ENCODE peak calls at places on chromosome 18, in six cellular contexts. One of them, this sample, is unnamed.

GRCh38 chr18:73691118-73691517 is 456.5 kb downstream of the FBXO15 start:
- DNase-seq in heart left ventricle: peak
- DNase-seq in fibroblast of pulmonary artery: peak
- DNase-seq in SK-N-SH: no peak
- DNase-seq in GM13977: no peak
- DNase-seq in cardiac fibroblast: peak
- DNase-seq in this sample: no peak

GRCh38 chr18:13246121-13246520 is 27.6 kb downstream of the LDLRAD4 start:
- DNase-seq in GM13977: no peak
- DNase-seq in SK-N-SH: no peak
- DNase-seq in heart left ventricle: no peak
- DNase-seq in cardiac fibroblast: no peak
- DNase-seq in fibroblast of pulmonary artery: no peak
- DNase-seq in this sample: no peak

GRCh38 chr18:70385474-70385873 is 96.6 kb downstream of the SOCS6 start:
- DNase-seq in SK-N-SH: no peak
- DNase-seq in fibroblast of pulmonary artery: no peak
- DNase-seq in cardiac fibroblast: no peak
- DNase-seq in GM13977: no peak
- DNase-seq in heart left ventricle: no peak
- DNase-seq in this sample: no peak

GRCh38 chr18:45589559-45590041 is 25.7 kb upstream of the SLC14A2 start:
- DNase-seq in GM13977: no peak
- DNase-seq in SK-N-SH: peak
- DNase-seq in cardiac fibroblast: peak
- DNase-seq in heart left ventricle: peak
- DNase-seq in fibroblast of pulmonary artery: peak
- DNase-seq in this sample: no peak

GRCh38 chr18:55732227-55733106 is 144.5 kb upstream of the TCF4 start:
- DNase-seq in heart left ventricle: no peak
- DNase-seq in fibroblast of pulmonary artery: peak
- DNase-seq in cardiac fibroblast: peak
- DNase-seq in SK-N-SH: no peak
- DNase-seq in GM13977: no peak
- DNase-seq in this sample: no peak

GRCh38 chr18:65768379-65768778 is 17.6 kb downstream of the CDH7 start:
- DNase-seq in GM13977: no peak
- DNase-seq in cardiac fibroblast: no peak
- DNase-seq in SK-N-SH: no peak
- DNase-seq in heart left ventricle: no peak
- DNase-seq in fibroblast of pulmonary artery: no peak
- DNase-seq in this sample: no peak

GRCh38 chr18:31246460-31246859 is 71.5 kb upstream of the DSG1 start:
- DNase-seq in cardiac fibroblast: no peak
- DNase-seq in SK-N-SH: no peak
- DNase-seq in GM13977: no peak
- DNase-seq in heart left ventricle: no peak
- DNase-seq in fibroblast of pulmonary artery: no peak
- DNase-seq in this sample: no peak

GRCh38 chr18:51108330-51108729 is 78.3 kb downstream of the SMAD4 start:
- DNase-seq in cardiac fibroblast: no peak
- DNase-seq in heart left ventricle: no peak
- DNase-seq in SK-N-SH: no peak
- DNase-seq in GM13977: no peak
- DNase-seq in fibroblast of pulmonary artery: no peak
- DNase-seq in this sample: no peak

GRCh38 chr18:77572537-77572936 is 322.9 kb downstream of the GALR1 start:
- DNase-seq in SK-N-SH: no peak
- DNase-seq in cardiac fibroblast: no peak
- DNase-seq in heart left ventricle: no peak
- DNase-seq in fibroblast of pulmonary artery: no peak
- DNase-seq in GM13977: no peak
- DNase-seq in this sample: no peak

GRCh38 chr18:43526436-43527150 is 249.3 kb upstream of the SYT4 start:
- DNase-seq in heart left ventricle: no peak
- DNase-seq in cardiac fibroblast: no peak
- DNase-seq in SK-N-SH: no peak
- DNase-seq in fibroblast of pulmonary artery: no peak
- DNase-seq in GM13977: no peak
- DNase-seq in this sample: no peak

GRCh38 chr18:42192251-42193248 is 237.5 kb downstream of the PIK3C3 start:
- DNase-seq in cardiac fibroblast: peak
- DNase-seq in SK-N-SH: peak
- DNase-seq in GM13977: no peak
- DNase-seq in fibroblast of pulmonary artery: peak
- DNase-seq in heart left ventricle: no peak
- DNase-seq in this sample: no peak

GRCh38 chr18:49862656-49863385 is 49.5 kb upstream of the ACAA2 start:
- DNase-seq in GM13977: no peak
- DNase-seq in heart left ventricle: no peak
- DNase-seq in fibroblast of pulmonary artery: no peak
- DNase-seq in cardiac fibroblast: no peak
- DNase-seq in SK-N-SH: no peak
- DNase-seq in this sample: no peak

GRCh38 chr18:49573835-49574234 is 12.0 kb downstream of the LIPG start:
- DNase-seq in cardiac fibroblast: no peak
- DNase-seq in fibroblast of pulmonary artery: peak
- DNase-seq in heart left ventricle: no peak
- DNase-seq in GM13977: no peak
- DNase-seq in SK-N-SH: no peak
- DNase-seq in this sample: no peak

DNA sequence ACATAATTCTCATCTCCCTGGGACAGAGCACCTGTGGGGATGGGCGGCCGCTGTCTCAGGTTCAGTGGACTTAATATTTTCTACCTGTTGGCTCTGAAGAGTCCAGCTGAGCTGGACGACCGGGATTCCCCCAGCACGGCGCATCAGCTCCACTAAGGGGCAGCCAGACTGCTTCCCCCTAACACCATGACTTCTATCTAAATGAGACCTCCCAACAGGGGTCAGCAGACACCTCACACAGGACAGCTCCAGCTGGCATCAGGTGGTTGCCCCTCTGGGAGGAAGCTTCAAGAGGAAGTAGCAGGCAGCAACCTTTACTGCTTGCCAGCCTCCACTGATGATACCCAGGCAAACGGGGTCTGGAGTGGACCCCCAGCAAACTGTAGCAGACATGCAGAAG is 226.0 kb upstream of the DSEL start:
- DNase-seq in SK-N-SH: no peak
- DNase-seq in GM13977: no peak
- DNase-seq in fibroblast of pulmonary artery: no peak
- DNase-seq in cardiac fibroblast: no peak
- DNase-seq in heart left ventricle: no peak
- DNase-seq in this sample: no peak
- TF ChIP-seq CTCF in SK-N-SH: no peak
- TF ChIP-seq CTCF in GM13977: no peak
- TF ChIP-seq CTCF in fibroblast of pulmonary artery: no peak
- TF ChIP-seq CTCF in cardiac fibroblast: no peak
- TF ChIP-seq CTCF in heart left ventricle: no peak
- TF ChIP-seq CTCF in this sample: no peak

GRCh38 chr18:79679552-79680099 is at the start of gene CTDP1:
- DNase-seq in SK-N-SH: peak
- DNase-seq in fibroblast of pulmonary artery: peak
- DNase-seq in GM13977: peak
- DNase-seq in heart left ventricle: peak
- DNase-seq in cardiac fibroblast: peak
- DNase-seq in this sample: peak
- TF ChIP-seq CTCF in SK-N-SH: no peak
- TF ChIP-seq CTCF in fibroblast of pulmonary artery: no peak
- TF ChIP-seq CTCF in GM13977: no peak
- TF ChIP-seq CTCF in heart left ventricle: no peak
- TF ChIP-seq CTCF in cardiac fibroblast: no peak
- TF ChIP-seq CTCF in this sample: no peak

GRCh38 chr18:26448714-26449159 is 99.6 kb downstream of the KCTD1 start:
- DNase-seq in GM13977: no peak
- DNase-seq in SK-N-SH: no peak
- DNase-seq in cardiac fibroblast: no peak
- DNase-seq in heart left ventricle: no peak
- DNase-seq in fibroblast of pulmonary artery: no peak
- DNase-seq in this sample: no peak
- TF ChIP-seq CTCF in GM13977: no peak
- TF ChIP-seq CTCF in SK-N-SH: no peak
- TF ChIP-seq CTCF in cardiac fibroblast: no peak
- TF ChIP-seq CTCF in heart left ventricle: no peak
- TF ChIP-seq CTCF in fibroblast of pulmonary artery: no peak
- TF ChIP-seq CTCF in this sample: no peak

GRCh38 chr18:54521846-54522245 is 69.2 kb upstream of the DYNAP start:
- DNase-seq in GM13977: no peak
- DNase-seq in cardiac fibroblast: no peak
- DNase-seq in heart left ventricle: no peak
- DNase-seq in fibroblast of pulmonary artery: no peak
- DNase-seq in SK-N-SH: no peak
- DNase-seq in this sample: no peak

GRCh38 chr18:54515149-54515548 is 75.9 kb upstream of the DYNAP start:
- DNase-seq in heart left ventricle: no peak
- DNase-seq in cardiac fibroblast: no peak
- DNase-seq in fibroblast of pulmonary artery: no peak
- DNase-seq in GM13977: no peak
- DNase-seq in SK-N-SH: no peak
- DNase-seq in this sample: no peak

DNA sequence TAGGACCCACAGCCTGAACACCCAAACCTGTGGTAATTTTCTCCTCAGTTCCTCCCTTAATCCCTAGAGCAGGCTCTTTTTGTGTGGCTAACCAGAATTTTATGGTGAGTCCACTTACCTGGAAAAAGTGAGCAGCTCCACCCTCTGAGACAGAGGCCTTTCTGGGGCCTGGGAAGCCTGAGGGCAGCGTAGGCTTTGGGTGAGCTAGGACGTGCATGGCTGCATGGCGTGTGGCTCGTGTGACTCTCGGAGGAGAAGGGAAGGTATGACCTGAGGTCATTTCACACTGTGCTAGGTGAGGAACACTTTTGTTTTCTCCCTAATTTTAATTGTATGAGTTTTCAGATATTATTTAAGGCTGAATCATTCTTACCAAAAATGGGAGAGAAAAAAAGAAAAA is 73.5 kb upstream of the DYNAP start:
- DNase-seq in GM13977: no peak
- DNase-seq in heart left ventricle: no peak
- DNase-seq in cardiac fibroblast: no peak
- DNase-seq in fibroblast of pulmonary artery: no peak
- DNase-seq in SK-N-SH: no peak
- DNase-seq in this sample: no peak
- TF ChIP-seq CTCF in GM13977: no peak
- TF ChIP-seq CTCF in heart left ventricle: no peak
- TF ChIP-seq CTCF in cardiac fibroblast: no peak
- TF ChIP-seq CTCF in fibroblast of pulmonary artery: no peak
- TF ChIP-seq CTCF in SK-N-SH: no peak
- TF ChIP-seq CTCF in this sample: no peak

DNA sequence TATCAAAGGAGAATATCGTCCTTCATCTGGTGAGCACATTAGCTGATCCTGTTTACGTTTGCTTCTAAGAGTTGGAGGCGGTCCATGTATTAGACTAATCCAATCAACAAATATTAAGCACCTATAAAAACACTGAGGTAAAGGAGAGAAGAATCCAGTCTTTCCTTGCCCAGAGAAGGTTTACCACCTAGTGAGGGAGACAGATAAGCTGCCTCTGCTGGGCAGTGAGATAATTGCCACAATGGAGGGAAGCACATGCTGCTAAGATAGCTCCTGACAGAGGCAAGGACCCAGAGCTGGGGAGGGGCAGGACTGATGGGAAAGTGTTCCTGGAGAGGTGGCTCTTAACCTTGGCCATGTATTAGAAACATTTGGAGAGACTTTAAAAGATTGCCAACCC is 36.7 kb upstream of the ST8SIA5 start:
- DNase-seq in heart left ventricle: no peak
- DNase-seq in cardiac fibroblast: no peak
- DNase-seq in GM13977: no peak
- DNase-seq in fibroblast of pulmonary artery: no peak
- DNase-seq in SK-N-SH: no peak
- DNase-seq in this sample: no peak
- TF ChIP-seq CTCF in heart left ventricle: no peak
- TF ChIP-seq CTCF in cardiac fibroblast: no peak
- TF ChIP-seq CTCF in GM13977: no peak
- TF ChIP-seq CTCF in fibroblast of pulmonary artery: peak
- TF ChIP-seq CTCF in SK-N-SH: no peak
- TF ChIP-seq CTCF in this sample: peak

GRCh38 chr18:32919799-32920198 is 147.0 kb upstream of the KLHL14 start:
- DNase-seq in cardiac fibroblast: no peak
- DNase-seq in heart left ventricle: no peak
- DNase-seq in GM13977: peak
- DNase-seq in fibroblast of pulmonary artery: peak
- DNase-seq in SK-N-SH: peak
- DNase-seq in this sample: peak
- TF ChIP-seq CTCF in cardiac fibroblast: peak
- TF ChIP-seq CTCF in heart left ventricle: no peak
- TF ChIP-seq CTCF in GM13977: peak
- TF ChIP-seq CTCF in fibroblast of pulmonary artery: peak
- TF ChIP-seq CTCF in SK-N-SH: peak
- TF ChIP-seq CTCF in this sample: no peak

DNA sequence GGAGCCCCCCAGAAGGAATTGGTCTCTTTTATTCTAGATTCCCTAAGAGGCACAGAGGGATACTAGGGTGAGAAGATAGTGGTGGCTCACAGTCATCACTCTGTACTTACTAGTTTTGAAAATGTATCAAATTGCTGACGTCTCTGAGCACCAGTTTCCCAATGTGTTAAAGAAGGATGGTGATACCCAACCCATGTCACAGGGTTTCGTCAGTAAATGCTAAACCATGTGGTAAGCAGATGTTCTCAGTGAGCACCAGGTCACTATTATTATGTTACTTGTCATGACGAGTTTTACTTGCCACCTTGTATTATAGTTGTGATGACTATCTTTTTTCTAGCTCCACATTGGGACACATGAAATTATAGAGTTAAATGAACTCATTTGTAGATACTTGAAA is 54.7 kb downstream of the NEDD4L start:
- DNase-seq in cardiac fibroblast: no peak
- DNase-seq in fibroblast of pulmonary artery: no peak
- DNase-seq in heart left ventricle: no peak
- DNase-seq in SK-N-SH: no peak
- DNase-seq in GM13977: no peak
- DNase-seq in this sample: no peak
- TF ChIP-seq CTCF in cardiac fibroblast: no peak
- TF ChIP-seq CTCF in fibroblast of pulmonary artery: no peak
- TF ChIP-seq CTCF in heart left ventricle: no peak
- TF ChIP-seq CTCF in SK-N-SH: no peak
- TF ChIP-seq CTCF in GM13977: no peak
- TF ChIP-seq CTCF in this sample: no peak

DNA sequence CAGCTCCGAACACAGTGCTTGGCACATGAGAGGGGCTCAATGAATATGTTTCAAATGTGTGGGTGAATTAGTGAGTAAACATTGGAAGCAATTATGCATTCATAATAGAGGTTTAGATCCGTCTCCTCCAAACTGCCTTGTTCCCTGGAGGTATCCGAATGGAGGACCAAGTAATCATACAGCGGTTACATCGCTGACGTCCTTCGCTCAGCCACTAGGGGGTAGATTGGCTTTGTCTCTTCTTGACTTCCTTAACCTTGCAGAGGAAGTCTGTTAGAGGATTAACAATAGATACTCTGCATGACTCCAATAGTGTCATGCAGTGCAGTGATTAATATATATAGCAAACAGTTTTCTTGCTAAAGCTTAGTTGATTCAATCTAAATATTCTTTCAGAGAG is 517.0 kb downstream of the PTPRM start:
- DNase-seq in GM13977: no peak
- DNase-seq in heart left ventricle: peak
- DNase-seq in fibroblast of pulmonary artery: peak
- DNase-seq in SK-N-SH: peak
- DNase-seq in cardiac fibroblast: peak
- DNase-seq in this sample: peak
- TF ChIP-seq CTCF in GM13977: no peak
- TF ChIP-seq CTCF in heart left ventricle: peak
- TF ChIP-seq CTCF in fibroblast of pulmonary artery: peak
- TF ChIP-seq CTCF in SK-N-SH: peak
- TF ChIP-seq CTCF in cardiac fibroblast: peak
- TF ChIP-seq CTCF in this sample: peak

GRCh38 chr18:39835303-39836030 is 2119.6 kb upstream of the PIK3C3 start:
- DNase-seq in heart left ventricle: no peak
- DNase-seq in GM13977: no peak
- DNase-seq in SK-N-SH: no peak
- DNase-seq in fibroblast of pulmonary artery: peak
- DNase-seq in cardiac fibroblast: no peak
- DNase-seq in this sample: no peak
- TF ChIP-seq CTCF in heart left ventricle: no peak
- TF ChIP-seq CTCF in GM13977: no peak
- TF ChIP-seq CTCF in SK-N-SH: no peak
- TF ChIP-seq CTCF in fibroblast of pulmonary artery: peak
- TF ChIP-seq CTCF in cardiac fibroblast: no peak
- TF ChIP-seq CTCF in this sample: no peak